ENCODE peak calls at places on chromosome 3, in four cellular contexts. U is HepG2, D is HEK293T, E is K562. O is an unnamed sample.

GRCh38 chr3:94066829-94067470 is 4.1 kb downstream of the NSUN3 start:
- DNase-seq in U (no peak), D (no peak), E (no peak), O (no peak)

GRCh38 chr3:37396731-37397130 is 222.3 kb upstream of the LRRFIP2 start:
- DNase-seq in U (no peak), D (no peak), E (no peak), O (no peak)

GRCh38 chr3:45957606-45958005 is 14.3 kb downstream of the CXCR6 start:
- DNase-seq in U (no peak), D (no peak), E (no peak), O (no peak)

GRCh38 chr3:179323197-179323901 is 518 bp downstream of the ZNF639 start:
- DNase-seq in U (peak), D (peak), E (peak), O (peak)

GRCh38 chr3:25820372-25820771 is 30.5 kb downstream of the OXSM start:
- DNase-seq in U (no peak), D (no peak), E (peak), O (no peak)

GRCh38 chr3:50382271-50382670 is 22.9 kb upstream of the TMEM115 start:
- DNase-seq in U (no peak), D (no peak), E (no peak), O (no peak)

GRCh38 chr3:116019254-116019763 is 396.0 kb downstream of the GAP43 start:
- DNase-seq in U (no peak), D (no peak), E (peak), O (no peak)

GRCh38 chr3:66598168-66598567 is 97.3 kb upstream of the LRIG1 start:
- DNase-seq in U (no peak), D (no peak), E (no peak), O (no peak)

GRCh38 chr3:101687142-101687931 is 819 bp upstream of the RPL24 start:
- DNase-seq in U (no peak), D (no peak), E (peak), O (no peak)

GRCh38 chr3:48268936-48269551 is 28.1 kb downstream of the ZNF589 start:
- DNase-seq in U (no peak), D (no peak), E (no peak), O (no peak)

GRCh38 chr3:74089854-74090253 is 465.1 kb upstream of the PDZRN3 start:
- DNase-seq in U (no peak), D (no peak), E (no peak), O (no peak)

GRCh38 chr3:183038221-183038620 is 57.9 kb upstream of the DCUN1D1 start:
- DNase-seq in U (no peak), D (no peak), E (no peak), O (no peak)

GRCh38 chr3:124281453-124282316 is 289.8 kb upstream of the ROPN1 start:
- DNase-seq in U (peak), D (peak), E (peak), O (peak)

GRCh38 chr3:57928511-57928910 is 79.7 kb upstream of the FLNB start:
- DNase-seq in U (no peak), D (no peak), E (no peak), O (no peak)

GRCh38 chr3:182524711-182525401 is 268.4 kb upstream of the ATP11B start:
- DNase-seq in U (no peak), D (peak), E (no peak), O (no peak)

GRCh38 chr3:72036899-72037298 is 252.0 kb upstream of the PROK2 start:
- DNase-seq in U (no peak), D (no peak), E (no peak), O (no peak)

GRCh38 chr3:18758047-18758704 is 333.0 kb upstream of the SATB1 start:
- DNase-seq in U (peak), D (peak), E (peak), O (no peak)

GRCh38 chr3:42673082-42673481 is 12.3 kb upstream of the KLHL40 start:
- DNase-seq in U (no peak), D (no peak), E (no peak), O (no peak)

GRCh38 chr3:158102219-158102612 is 4.0 kb downstream of the SHOX2 start:
- DNase-seq in U (no peak), D (no peak), E (no peak), O (no peak)

GRCh38 chr3:126212629-126213375 is 32.4 kb upstream of the ALDH1L1 start:
- DNase-seq in U (peak), D (peak), E (no peak), O (peak)

GRCh38 chr3:21294768-21295167 is 456.2 kb downstream of the ZNF385D start:
- DNase-seq in U (no peak), D (no peak), E (no peak), O (no peak)

GRCh38 chr3:71305246-71306206 is 278.0 kb downstream of the FOXP1 start:
- DNase-seq in U (peak), D (peak), E (no peak), O (peak)

GRCh38 chr3:183212565-183212964 is 40.5 kb upstream of the B3GNT5 start:
- DNase-seq in U (no peak), D (no peak), E (no peak), O (no peak)

GRCh38 chr3:144502398-144502797 is 530.8 kb downstream of the DIPK2A start:
- DNase-seq in U (no peak), D (no peak), E (no peak), O (no peak)
- TF ChIP-seq ELF4 in U (no peak), D (no peak), E (no peak), O (no peak)

GRCh38 chr3:128491900-128492352 is 1.1 kb downstream of the GATA2 start:
- DNase-seq in U (no peak), D (no peak), E (no peak), O (no peak)

GRCh38 chr3:128494152-128494650 is 1.2 kb upstream of the GATA2 start:
- DNase-seq in U (no peak), D (no peak), E (no peak), O (no peak)

GRCh38 chr3:128495435-128495970 is 2.5 kb upstream of the GATA2 start:
- DNase-seq in U (no peak), D (no peak), E (peak), O (no peak)

GRCh38 chr3:128492353-128493220 is at the start of gene GATA2:
- DNase-seq in U (no peak), D (no peak), E (peak), O (peak)

DNA sequence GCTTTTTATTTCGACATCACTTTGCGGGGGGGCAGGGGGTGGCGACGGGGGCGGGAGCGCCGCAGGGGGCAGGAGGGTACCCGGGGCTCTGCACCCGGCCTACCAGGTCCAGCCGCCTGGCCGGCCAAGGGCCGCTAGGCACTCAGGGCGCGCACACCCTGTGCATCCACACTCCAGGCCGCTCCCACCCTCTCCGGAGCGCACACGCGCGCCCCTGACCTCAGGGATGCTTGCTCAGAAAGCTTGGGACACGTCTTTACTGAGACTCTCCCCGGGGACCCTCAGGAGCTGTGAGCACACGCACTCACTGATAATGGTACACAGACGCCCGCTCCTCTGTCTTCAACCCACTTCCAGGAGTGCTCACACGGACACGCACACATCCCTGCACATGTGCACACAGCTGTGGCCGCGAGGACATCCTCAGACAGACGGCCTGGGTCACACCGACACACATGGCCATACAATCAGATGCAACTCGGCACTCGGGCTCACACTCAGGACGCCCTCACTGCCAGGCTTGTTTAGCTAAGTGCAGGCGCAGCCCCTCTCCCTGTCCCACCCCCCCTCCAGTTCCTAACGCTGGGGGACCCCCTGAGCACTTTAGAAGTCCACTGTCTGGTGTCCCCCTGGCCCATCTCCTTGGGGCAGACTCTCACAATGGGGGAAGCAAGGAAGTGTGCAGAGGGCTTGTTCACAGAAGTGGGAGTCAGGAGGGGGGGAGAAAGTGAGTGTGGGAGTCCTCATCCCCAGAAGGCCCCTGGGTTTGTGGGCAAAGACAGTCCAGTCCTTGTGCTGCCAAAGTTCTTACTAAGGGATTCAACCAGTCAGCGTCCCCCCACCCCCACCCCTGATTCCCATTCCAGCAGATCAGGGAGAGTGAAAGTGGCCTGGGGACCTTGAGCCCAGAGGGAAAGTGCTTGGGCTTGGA is 485 bp upstream of the GATA2 start:
- DNase-seq in U (no peak), D (no peak), E (peak), O (no peak)
- TF ChIP-seq ELF4 in U (no peak), D (no peak), E (no peak), O (no peak)

DNA sequence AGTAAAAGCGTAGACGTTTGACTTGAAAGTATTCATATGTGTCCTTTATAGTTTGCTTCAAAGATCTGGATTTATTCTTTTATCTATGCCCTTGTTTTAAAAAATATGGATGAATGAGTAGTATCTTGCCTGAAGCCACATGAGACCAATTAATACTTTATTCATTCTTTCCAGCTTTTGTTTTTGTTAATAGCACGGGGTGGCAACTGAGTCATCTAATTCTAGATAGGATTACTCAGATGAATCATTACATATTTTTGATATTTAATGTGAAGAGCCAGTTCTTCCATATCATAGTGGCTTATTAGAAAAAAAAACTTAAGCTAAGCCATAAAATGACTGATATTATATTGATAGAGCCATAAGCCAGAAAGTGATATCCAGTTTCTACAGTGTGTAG is 121.9 kb downstream of the BBX start:
- DNase-seq in U (no peak), D (no peak), E (no peak), O (no peak)
- TF ChIP-seq ELF4 in U (no peak), D (no peak), E (no peak), O (no peak)

DNA sequence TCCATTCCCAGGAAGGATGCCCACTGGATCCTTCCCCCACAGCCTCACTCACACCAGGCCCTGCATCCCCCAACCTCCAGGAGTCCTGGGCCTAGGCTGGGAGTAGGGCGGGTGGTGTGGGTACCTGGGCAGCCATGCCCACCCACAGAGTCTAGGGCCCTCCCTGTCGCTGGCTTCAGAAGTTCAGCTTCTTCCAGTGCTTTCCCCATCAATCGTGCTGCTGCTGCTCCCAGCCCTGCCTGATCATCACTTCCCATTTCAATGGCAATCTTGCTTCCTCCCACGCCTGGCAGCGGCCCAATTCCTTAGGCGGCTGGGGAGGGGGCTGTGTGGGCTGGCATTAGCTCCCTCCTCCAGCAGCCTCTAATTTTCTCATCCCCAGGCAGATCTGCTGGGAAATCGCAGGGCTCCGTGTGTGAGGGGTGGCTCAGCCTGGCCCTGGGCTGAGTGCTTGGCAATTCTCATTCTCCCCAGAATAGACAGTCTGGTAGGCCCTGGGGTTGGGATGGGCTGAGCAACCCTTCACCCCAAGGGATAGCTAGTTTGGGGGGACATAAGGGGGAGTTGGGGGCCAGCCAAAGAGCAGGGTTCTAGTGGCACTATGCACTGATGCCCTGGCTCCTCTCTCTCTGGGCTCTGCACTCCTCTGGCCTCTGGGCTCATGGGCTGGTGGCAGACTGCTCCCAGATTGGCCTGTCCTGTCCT is 66.4 kb downstream of the SCN5A start:
- DNase-seq in U (no peak), D (no peak), E (no peak), O (no peak)
- TF ChIP-seq ELF4 in U (no peak), D (no peak), E (no peak), O (no peak)

GRCh38 chr3:173733029-173733652 is 335.6 kb downstream of the NLGN1 start:
- DNase-seq in U (peak), D (no peak), E (peak), O (no peak)
- TF ChIP-seq ELF4 in U (no peak), D (no peak), E (no peak), O (no peak)